ENCODE peak calls at places on chromosome 10, in six cellular contexts. E is smooth muscle cell of the brain vasculature, T is EH, H is left ventricle myocardium superior, U is A172, V is T follicular helper cell. G is an unnamed sample.
A peak's percentile ranks its signal among the peaks of the same experiment; 100 is the strongest.

GRCh38 chr10:71005337-71006305 is 117.3 kb upstream of the PCBD1 start:
- DNase-seq in V (no peak), H (peak; percentile 64), U (no peak), T (no peak), E (no peak), G (no peak)

GRCh38 chr10:92640110-92640509 is 47.2 kb downstream of the KIF11 start:
- DNase-seq in E (peak; percentile 29), T (peak; percentile 55), U (peak; percentile 21), V (no peak), H (no peak), G (no peak)

GRCh38 chr10:62130948-62131347 is 137.7 kb downstream of the RTKN2 start:
- DNase-seq in U (peak; percentile 70), H (no peak), T (peak; percentile 98), V (no peak), E (peak; percentile 13), G (no peak)

GRCh38 chr10:98391578-98391991 is 23.4 kb downstream of the PYROXD2 start:
- DNase-seq in T (no peak), V (no peak), E (no peak), H (peak; percentile 79), U (no peak), G (no peak)

GRCh38 chr10:22649390-22649841 is 65.0 kb downstream of the PIP4K2A start:
- DNase-seq in V (no peak), E (no peak), U (no peak), T (no peak), H (no peak), G (no peak)

GRCh38 chr10:27619329-27619728 is 115.2 kb downstream of the RAB18 start:
- DNase-seq in E (no peak), V (no peak), T (no peak), H (no peak), U (no peak), G (no peak)

GRCh38 chr10:88960854-88961253 is 8.3 kb upstream of the ACTA2 start:
- DNase-seq in U (no peak), T (no peak), E (no peak), V (no peak), H (no peak), G (no peak)

GRCh38 chr10:3415038-3415736 is 242.6 kb upstream of the PITRM1 start:
- DNase-seq in H (no peak), U (no peak), V (no peak), T (no peak), E (no peak), G (no peak)

GRCh38 chr10:129756912-129757861 is 206.9 kb downstream of the EBF3 start:
- DNase-seq in H (no peak), E (no peak), U (no peak), V (no peak), T (no peak), G (no peak)

GRCh38 chr10:4686644-4686996 is 139.4 kb upstream of the AKR1E2 start:
- DNase-seq in V (no peak), T (peak; percentile 52), H (no peak), E (no peak), U (peak; percentile 93), G (no peak)

GRCh38 chr10:128596906-128597305 is 470.7 kb upstream of the MKI67 start:
- DNase-seq in V (no peak), H (no peak), E (no peak), U (no peak), T (no peak), G (no peak)